ENCODE peak calls at places on chromosomes 16 and 17, in ten cellular contexts. W is bronchial epithelial cell; B is fibroblast of mammary gland; R is lower leg skin; A is cardiac muscle cell; U is lung; N is psoas muscle; H is CD4-positive, alpha-beta memory T cell; M is mucosa of descending colon; G is HAP-1. I is an unnamed sample.

GRCh38 chr16:79519448-79519847 is 81.1 kb downstream of the MAF start:
- DNase-seq in W (no peak), B (no peak), R (peak), A (no peak), U (no peak), N (peak), H (no peak), M (peak), G (no peak), I (no peak)

GRCh38 chr17:2093349-2093748 is 38.4 kb downstream of the HIC1 start:
- DNase-seq in W (peak), B (no peak), R (no peak), A (no peak), U (peak), N (peak), H (no peak), M (no peak), G (no peak), I (no peak)

GRCh38 chr17:75684924-75685323 is 17.8 kb downstream of the SAP30BP start:
- DNase-seq in W (peak), B (peak), R (no peak), A (no peak), U (no peak), N (no peak), H (no peak), M (no peak), G (no peak), I (no peak)

GRCh38 chr17:8408371-8408770 is 10.7 kb upstream of the RNF222 start:
- DNase-seq in W (peak), B (no peak), R (peak), A (no peak), U (no peak), N (no peak), H (no peak), M (peak), G (no peak), I (no peak)

GRCh38 chr16:21185659-21186325 is 25.6 kb downstream of the ZP2 start:
- DNase-seq in W (no peak), B (no peak), R (no peak), A (no peak), U (no peak), N (no peak), H (no peak), M (no peak), G (no peak), I (no peak)

GRCh38 chr16:86481607-86482006 is 28.7 kb upstream of the FOXF1 start:
- DNase-seq in W (no peak), B (no peak), R (no peak), A (no peak), U (no peak), N (no peak), H (no peak), M (no peak), G (no peak), I (no peak)

GRCh38 chr16:81238296-81239011 is at the start of gene BCO1:
- DNase-seq in W (peak), B (peak), R (no peak), A (peak), U (peak), N (no peak), H (no peak), M (no peak), G (peak), I (no peak)

GRCh38 chr17:27570578-27570914 is 60.4 kb upstream of the LGALS9 start:
- DNase-seq in W (no peak), B (no peak), R (no peak), A (no peak), U (no peak), N (peak), H (no peak), M (no peak), G (no peak), I (no peak)

GRCh38 chr17:7548585-7549400 is at the start of gene TNFSF12:
- DNase-seq in W (peak), B (no peak), R (peak), A (peak), U (peak), N (peak), H (peak), M (peak), G (peak), I (no peak)

GRCh38 chr16:69721441-69721957 is 4.9 kb downstream of the NQO1 start:
- DNase-seq in W (no peak), B (no peak), R (peak), A (no peak), U (no peak), N (no peak), H (no peak), M (no peak), G (no peak), I (no peak)

GRCh38 chr17:12545877-12546513 is 119.7 kb upstream of the MYOCD start:
- DNase-seq in W (peak), B (peak), R (no peak), A (peak), U (no peak), N (no peak), H (no peak), M (no peak), G (peak), I (peak)

GRCh38 chr17:68794636-68795503 is 160.3 kb downstream of the ABCA8 start:
- DNase-seq in W (peak), B (peak), R (no peak), A (peak), U (no peak), N (peak), H (no peak), M (no peak), G (peak), I (no peak)

GRCh38 chr17:44360826-44361225 is 2.8 kb downstream of the FAM171A2 start:
- DNase-seq in W (no peak), B (peak), R (no peak), A (peak), U (no peak), N (no peak), H (no peak), M (no peak), G (peak), I (no peak)

GRCh38 chr16:75265911-75266701 is 14.7 kb upstream of the BCAR1 start:
- DNase-seq in W (no peak), B (peak), R (peak), A (peak), U (peak), N (peak), H (no peak), M (peak), G (peak), I (no peak)

GRCh38 chr17:602436-602835 is 112.2 kb downstream of the VPS53 start:
- DNase-seq in W (no peak), B (no peak), R (peak), A (no peak), U (no peak), N (no peak), H (no peak), M (no peak), G (no peak), I (no peak)

GRCh38 chr17:601462-602303 is 113.0 kb downstream of the VPS53 start:
- DNase-seq in W (no peak), B (peak), R (peak), A (peak), U (no peak), N (no peak), H (no peak), M (no peak), G (no peak), I (peak)

GRCh38 chr17:596763-597644 is 117.6 kb downstream of the VPS53 start:
- DNase-seq in W (peak), B (peak), R (peak), A (peak), U (no peak), N (no peak), H (no peak), M (no peak), G (no peak), I (no peak)

GRCh38 chr17:603405-604193 is 111.0 kb downstream of the VPS53 start:
- DNase-seq in W (no peak), B (no peak), R (peak), A (no peak), U (no peak), N (no peak), H (no peak), M (no peak), G (no peak), I (no peak)

GRCh38 chr17:600576-601301 is 113.9 kb downstream of the VPS53 start:
- DNase-seq in W (no peak), B (peak), R (peak), A (peak), U (no peak), N (no peak), H (no peak), M (no peak), G (no peak), I (no peak)
- H3K4me3 ChIP-seq in W (no peak), B (no peak), R (no peak), A (no peak), U (no peak), N (no peak), H (no peak), M (no peak), G (no peak), I (no peak)

DNA sequence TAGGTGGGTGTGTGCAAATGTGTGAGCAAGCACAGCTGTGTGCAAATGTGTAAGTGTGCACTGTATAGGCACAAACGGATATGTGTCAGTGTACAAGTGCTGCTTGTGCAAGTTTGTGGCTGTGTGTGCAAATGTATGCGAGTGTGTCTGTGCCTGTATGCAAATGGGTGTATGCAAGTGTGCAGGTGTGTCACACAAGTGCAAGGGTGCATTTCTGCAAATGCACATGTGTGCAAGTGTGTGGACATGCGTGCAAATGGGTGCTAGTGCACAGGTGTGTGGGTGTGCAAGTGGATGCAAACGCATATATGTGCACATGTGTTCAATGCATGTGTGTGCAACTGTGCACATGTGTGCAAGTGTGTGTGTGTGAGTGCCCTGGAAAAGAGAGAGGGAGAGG is 76.5 kb upstream of the TNRC6C start:
- DNase-seq in W (no peak), B (no peak), R (no peak), A (no peak), U (no peak), N (peak), H (peak), M (no peak), G (no peak), I (no peak)
- H3K4me3 ChIP-seq in W (no peak), B (no peak), R (no peak), A (no peak), U (no peak), N (no peak), H (peak), M (no peak), G (no peak), I (peak)

GRCh38 chr17:78970834-78971763 is 8.6 kb downstream of the LGALS3BP start:
- DNase-seq in W (peak), B (peak), R (peak), A (peak), U (peak), N (peak), H (peak), M (no peak), G (peak), I (peak)
- H3K4me3 ChIP-seq in W (no peak), B (no peak), R (no peak), A (no peak), U (no peak), N (no peak), H (no peak), M (no peak), G (no peak), I (no peak)

DNA sequence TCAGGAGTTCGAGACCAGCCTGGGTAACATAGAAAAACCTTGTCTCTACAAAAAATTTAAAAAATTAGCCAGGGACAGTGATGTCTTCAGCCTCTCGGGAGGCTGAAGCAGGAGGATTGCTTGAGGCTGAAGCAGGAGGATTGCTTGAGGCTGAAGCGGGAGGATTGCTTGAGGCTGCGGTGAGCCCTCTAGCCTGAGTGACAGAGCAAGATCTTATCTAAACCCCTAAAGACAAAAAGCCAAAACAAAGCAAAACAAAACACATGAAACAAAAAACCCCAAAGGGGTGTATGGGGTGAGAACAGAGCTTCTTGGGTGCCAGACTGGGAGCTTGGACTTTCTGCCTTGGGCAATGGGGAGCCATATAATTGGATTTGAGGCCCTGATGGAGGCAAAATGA is 2.6 kb downstream of the SPNS3 start:
- DNase-seq in W (no peak), B (no peak), R (no peak), A (no peak), U (no peak), N (no peak), H (no peak), M (no peak), G (no peak), I (peak)
- H3K4me3 ChIP-seq in W (no peak), B (no peak), R (no peak), A (no peak), U (no peak), N (no peak), H (no peak), M (no peak), G (no peak), I (peak)

GRCh38 chr16:27367463-27368357 is 34.3 kb upstream of the IL21R start:
- DNase-seq in W (peak), B (peak), R (peak), A (peak), U (peak), N (peak), H (peak), M (peak), G (peak), I (peak)

GRCh38 chr16:27366687-27367462 is 35.1 kb upstream of the IL21R start:
- DNase-seq in W (peak), B (peak), R (no peak), A (peak), U (no peak), N (no peak), H (no peak), M (no peak), G (no peak), I (no peak)

GRCh38 chr16:27369806-27370205 is 32.2 kb upstream of the IL21R start:
- DNase-seq in W (no peak), B (peak), R (peak), A (no peak), U (no peak), N (no peak), H (no peak), M (no peak), G (no peak), I (no peak)

GRCh38 chr16:27370318-27370717 is 31.7 kb upstream of the IL21R start:
- DNase-seq in W (no peak), B (peak), R (no peak), A (no peak), U (no peak), N (no peak), H (no peak), M (no peak), G (no peak), I (no peak)

DNA sequence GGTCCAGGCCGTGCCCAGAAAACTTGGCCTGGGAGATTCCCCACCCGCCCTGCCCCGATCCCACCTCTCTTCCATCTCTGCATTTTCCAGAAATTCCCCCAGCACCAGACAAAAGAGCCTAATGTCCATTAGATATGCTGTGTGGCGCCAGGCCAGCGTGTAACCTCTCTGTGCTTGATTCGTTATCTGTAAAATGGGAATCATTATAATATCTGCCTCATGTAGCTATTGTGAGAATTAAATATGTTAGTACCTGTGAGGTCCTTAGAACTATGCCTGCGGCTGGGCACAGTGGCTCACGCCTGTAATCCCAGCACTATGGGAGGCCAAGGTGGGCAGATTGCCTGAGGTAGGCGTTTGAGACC is 33.6 kb upstream of the IL21R start:
- DNase-seq in W (no peak), B (no peak), R (no peak), A (no peak), U (no peak), N (no peak), H (no peak), M (no peak), G (no peak), I (no peak)
- H3K4me3 ChIP-seq in W (no peak), B (no peak), R (no peak), A (no peak), U (no peak), N (no peak), H (no peak), M (no peak), G (no peak), I (no peak)

GRCh38 chr16:87764600-87765472 is 950 bp downstream of the KLHDC4 start:
- DNase-seq in W (no peak), B (no peak), R (no peak), A (no peak), U (no peak), N (no peak), H (peak), M (no peak), G (no peak), I (peak)
- H3K4me3 ChIP-seq in W (peak), B (peak), R (peak), A (peak), U (peak), N (peak), H (peak), M (peak), G (peak), I (peak)

GRCh38 chr17:38741443-38741842 is 6.7 kb downstream of the PCGF2 start:
- DNase-seq in W (no peak), B (no peak), R (no peak), A (no peak), U (no peak), N (peak), H (no peak), M (no peak), G (no peak), I (no peak)

GRCh38 chr17:38740806-38741205 is 7.3 kb downstream of the PCGF2 start:
- DNase-seq in W (no peak), B (peak), R (no peak), A (no peak), U (no peak), N (peak), H (no peak), M (no peak), G (no peak), I (no peak)

GRCh38 chr17:38743556-38744171 is 4.5 kb downstream of the PCGF2 start:
- DNase-seq in W (no peak), B (no peak), R (no peak), A (no peak), U (no peak), N (peak), H (no peak), M (no peak), G (no peak), I (no peak)

GRCh38 chr17:38742431-38743308 is 5.5 kb downstream of the PCGF2 start:
- DNase-seq in W (peak), B (peak), R (no peak), A (peak), U (peak), N (peak), H (no peak), M (no peak), G (peak), I (no peak)

GRCh38 chr17:38741853-38742421 is 6.2 kb downstream of the PCGF2 start:
- DNase-seq in W (no peak), B (no peak), R (no peak), A (peak), U (no peak), N (peak), H (no peak), M (peak), G (no peak), I (no peak)
- H3K4me3 ChIP-seq in W (no peak), B (no peak), R (no peak), A (no peak), U (no peak), N (no peak), H (no peak), M (no peak), G (no peak), I (no peak)

DNA sequence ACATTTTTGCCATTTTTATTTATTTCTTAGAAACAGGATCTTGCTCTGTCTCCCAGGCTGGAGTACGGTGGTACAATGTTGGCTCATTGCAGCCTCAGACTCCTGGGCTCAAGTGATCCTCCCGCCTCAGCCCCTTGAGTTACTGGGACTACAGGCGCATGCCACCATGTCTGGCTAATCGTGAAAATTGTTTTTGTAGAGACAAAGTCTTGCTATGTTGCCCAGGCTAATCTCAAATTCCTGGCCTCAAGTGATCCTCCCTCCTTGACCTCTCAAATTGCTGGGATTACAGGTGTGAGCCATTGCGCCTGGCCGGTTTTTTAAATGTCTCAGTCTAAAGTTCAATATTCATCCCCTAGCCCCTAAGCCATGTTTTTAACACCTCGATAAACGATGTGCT is 182.8 kb upstream of the CACNG3 start:
- DNase-seq in W (no peak), B (no peak), R (no peak), A (no peak), U (no peak), N (no peak), H (no peak), M (no peak), G (no peak), I (no peak)
- H3K4me3 ChIP-seq in W (no peak), B (no peak), R (no peak), A (no peak), U (no peak), N (no peak), H (no peak), M (no peak), G (no peak), I (no peak)

DNA sequence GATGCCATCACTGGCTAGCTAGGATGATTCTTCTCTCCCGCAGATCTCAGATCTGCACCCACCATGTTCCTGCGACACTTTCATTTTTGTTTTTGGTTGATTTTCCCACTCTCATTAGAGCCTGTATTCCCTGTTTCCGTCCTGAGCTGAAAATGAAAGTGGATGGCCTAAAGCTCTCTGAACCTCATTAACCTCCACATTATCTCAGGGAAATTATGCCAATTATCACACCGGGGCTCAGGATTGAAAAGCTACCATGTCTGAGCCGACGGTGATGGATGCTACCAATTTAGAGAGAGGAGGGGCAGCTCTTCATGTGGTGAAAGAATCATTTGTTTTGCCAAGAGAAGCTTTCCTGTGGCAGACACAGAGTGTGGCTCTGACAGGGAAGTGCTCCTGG is 410.4 kb upstream of the CDH11 start:
- DNase-seq in W (no peak), B (no peak), R (no peak), A (no peak), U (no peak), N (no peak), H (no peak), M (no peak), G (no peak), I (no peak)
- H3K4me3 ChIP-seq in W (no peak), B (no peak), R (no peak), A (no peak), U (no peak), N (peak), H (no peak), M (no peak), G (no peak), I (no peak)

I was measured in Jurkat, Clone E6-1.